ENCODE peak calls at places on chromosomes 6 and 20, in five cellular contexts. T is Panc1; B is mucosa of gallbladder; Q is activated naive CD8-positive, alpha-beta T cell treated with anti-CD3 and anti-CD28 coated beads for 36 hours; U is amniotic epithelial cell. V is an unnamed sample.

GRCh38 chr6:108779521-108779920 is 68.7 kb upstream of the ARMC2 start:
- DNase-seq in B (no peak), U (no peak), T (no peak), Q (no peak), V (no peak)

GRCh38 chr6:31952140-31952805 is 6.4 kb downstream of the CFB start:
- DNase-seq in Q (no peak), B (peak; percentile 65), U (peak; percentile 55), T (no peak), V (no peak)

GRCh38 chr20:17878912-17879602 is 89.5 kb downstream of the SNX5 start:
- DNase-seq in B (no peak), U (no peak), Q (peak; percentile 40), T (no peak), V (no peak)

GRCh38 chr6:89724981-89725380 is 86.4 kb upstream of the LYRM2 start:
- DNase-seq in B (no peak), U (no peak), T (no peak), Q (no peak), V (no peak)

GRCh38 chr6:100353276-100354015 is 111.3 kb downstream of the SIM1 start:
- DNase-seq in B (no peak), T (no peak), U (peak; percentile 85), Q (no peak), V (no peak)

GRCh38 chr6:108164815-108165706 is 761 bp upstream of the NR2E1 start:
- DNase-seq in B (no peak), T (no peak), Q (no peak), U (no peak), V (no peak)

GRCh38 chr6:11668455-11668854 is 110.1 kb downstream of the ADTRP start:
- DNase-seq in T (no peak), B (no peak), U (no peak), Q (no peak), V (no peak)

GRCh38 chr6:33988121-33989015 is 157.5 kb downstream of the GRM4 start:
- DNase-seq in B (no peak), U (no peak), T (no peak), Q (no peak), V (no peak)

GRCh38 chr6:108118791-108119211 is 44.3 kb upstream of the OSTM1 start:
- DNase-seq in B (no peak), Q (peak; percentile 4), T (no peak), U (no peak), V (no peak)

GRCh38 chr20:64191002-64191401 is 26.8 kb downstream of the MYT1 start:
- DNase-seq in B (no peak), U (no peak), T (no peak), Q (no peak), V (no peak)

GRCh38 chr6:125212377-125212776 is 58.8 kb downstream of the TPD52L1 start:
- DNase-seq in T (no peak), B (no peak), Q (no peak), U (no peak), V (no peak)

GRCh38 chr6:168597471-168597875 is 156.5 kb downstream of the SMOC2 start:
- DNase-seq in B (no peak), Q (no peak), T (no peak), U (no peak), V (no peak)

GRCh38 chr20:49603209-49603627 is 35.3 kb upstream of the PTGIS start:
- DNase-seq in U (peak; percentile 74), Q (no peak), B (no peak), T (no peak), V (no peak)

GRCh38 chr6:52570291-52570700 is 6.6 kb downstream of the TRAM2 start:
- DNase-seq in T (no peak), B (peak; percentile 19), U (peak; percentile 48), Q (no peak), V (no peak)

GRCh38 chr6:154619183-154619582 is 108.7 kb upstream of the CNKSR3 start:
- DNase-seq in T (no peak), B (no peak), Q (no peak), U (no peak), V (no peak)

GRCh38 chr6:84652356-84653026 is 111.9 kb downstream of the TBX18 start:
- DNase-seq in T (no peak), U (peak; percentile 93), B (no peak), Q (no peak), V (no peak)

GRCh38 chr6:7543761-7544424 is 2.4 kb downstream of the DSP start:
- DNase-seq in Q (no peak), B (no peak), U (peak; percentile 8), T (no peak), V (no peak)

GRCh38 chr6:6749791-6750434 is 161.4 kb downstream of the LY86 start:
- DNase-seq in T (no peak), U (peak; percentile 90), Q (peak; percentile 11), B (peak; percentile 76), V (peak; percentile 37)

GRCh38 chr6:118896339-118897136 is 2.6 kb downstream of the ASF1A start:
- DNase-seq in Q (no peak), T (peak; percentile 81), U (peak; percentile 58), B (no peak), V (no peak)

GRCh38 chr6:3829285-3829684 is 19.9 kb upstream of the FAM50B start:
- DNase-seq in U (no peak), Q (no peak), B (no peak), T (no peak), V (no peak)